ENCODE peak calls at places on chromosomes 5 and 9, in ten cellular contexts. X is spleen, N is tibial artery, O is prostate gland, T is BE2C, K is A549, V is right cardiac atrium, B is heart left ventricle, J is HAP-1, P is right lobe of liver. A is an unnamed sample.
A peak's percentile ranks its signal among the peaks of the same experiment; 100 is the strongest.

GRCh38 chr9:19431361-19432171 is 22.8 kb downstream of the ACER2 start:
- DNase-seq in X (no peak), N (peak; percentile 95), O (no peak), T (no peak), K (no peak), V (peak; percentile 84), B (peak; percentile 45), J (no peak), P (peak; percentile 59), A (no peak)

GRCh38 chr5:10111575-10111974 is 138.1 kb downstream of the ATPSCKMT start:
- DNase-seq in X (no peak), N (no peak), O (no peak), T (peak; percentile 61), K (no peak), V (no peak), B (no peak), J (peak; percentile 61), P (no peak), A (peak; percentile 28)

GRCh38 chr9:93132946-93133640 is 958 bp downstream of the NINJ1 start:
- DNase-seq in X (peak; percentile 86), N (peak; percentile 86), O (peak; percentile 58), T (no peak), K (peak; percentile 42), V (no peak), B (no peak), J (peak; percentile 36), P (peak; percentile 55), A (no peak)

GRCh38 chr5:28580616-28581015 is 1542.2 kb upstream of the CDH9 start:
- DNase-seq in X (no peak), N (no peak), O (no peak), T (no peak), K (no peak), V (no peak), B (no peak), J (peak; percentile 10), P (no peak), A (no peak)

GRCh38 chr9:104905931-104906330 is 22.0 kb downstream of the ABCA1 start:
- DNase-seq in X (no peak), N (no peak), O (no peak), T (no peak), K (no peak), V (no peak), B (no peak), J (no peak), P (no peak), A (no peak)

GRCh38 chr9:34591091-34591910 is 1.8 kb upstream of the CNTFR start:
- DNase-seq in X (peak; percentile 95), N (peak; percentile 91), O (peak; percentile 84), T (peak; percentile 90), K (peak; percentile 91), V (peak; percentile 88), B (peak; percentile 86), J (peak; percentile 92), P (peak; percentile 89), A (peak; percentile 74)

GRCh38 chr5:95654196-95654595 is 7.6 kb downstream of the RFESD start:
- DNase-seq in X (no peak), N (no peak), O (no peak), T (no peak), K (no peak), V (no peak), B (no peak), J (no peak), P (no peak), A (no peak)

GRCh38 chr9:134944351-134944802 is 26.7 kb upstream of the FCN1 start:
- DNase-seq in X (peak; percentile 55), N (no peak), O (no peak), T (peak; percentile 52), K (no peak), V (peak; percentile 54), B (peak; percentile 52), J (no peak), P (no peak), A (peak; percentile 80)

GRCh38 chr5:96093890-96094381 is 132.3 kb upstream of the ELL2 start:
- DNase-seq in X (no peak), N (no peak), O (no peak), T (no peak), K (peak; percentile 41), V (no peak), B (no peak), J (no peak), P (no peak), A (no peak)

GRCh38 chr9:22037954-22038690 is 29.0 kb upstream of the CDKN2B start:
- DNase-seq in X (no peak), N (no peak), O (no peak), T (no peak), K (no peak), V (no peak), B (no peak), J (no peak), P (no peak), A (no peak)

GRCh38 chr9:113056191-113057106 is at the start of gene ZFP37:
- DNase-seq in X (peak; percentile 93), N (peak; percentile 96), O (peak; percentile 89), T (peak; percentile 89), K (peak; percentile 93), V (peak; percentile 96), B (peak; percentile 96), J (no peak), P (peak; percentile 81), A (peak; percentile 93)

DNA sequence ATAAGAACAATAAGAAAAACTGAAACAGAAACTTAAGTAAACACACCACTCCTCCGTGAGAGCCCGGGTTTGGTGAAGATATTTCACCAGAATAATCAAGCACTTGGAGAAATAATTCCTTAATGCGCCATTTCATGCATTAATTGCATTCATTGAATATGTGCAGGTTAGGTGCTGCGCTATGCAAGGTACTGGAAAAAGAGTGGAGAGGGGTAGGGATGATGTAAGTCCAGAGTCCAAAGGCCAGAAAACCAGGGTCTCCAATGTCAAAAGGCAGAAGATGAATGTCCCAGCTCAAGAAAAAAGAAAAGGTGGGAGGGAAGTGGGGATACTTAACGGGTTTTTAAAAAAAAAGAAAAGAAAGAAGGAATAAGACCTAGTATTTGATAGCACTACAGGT is 669 bp upstream of the ZFP37 start:
- DNase-seq in X (no peak), N (no peak), O (no peak), T (no peak), K (peak; percentile 5), V (no peak), B (no peak), J (no peak), P (no peak), A (no peak)
- H3K9me3 ChIP-seq in X (peaks cover 59% of the 10 kb centered on the region), N (peaks cover 5% of the 10 kb centered on the region), O (no peaks in the 10 kb centered on the region), T (peaks cover 7% of the 10 kb centered on the region), K (peaks cover 55% of the 10 kb centered on the region), V (peaks cover 16% of the 10 kb centered on the region), B (peaks cover 34% of the 10 kb centered on the region), J (no peaks in the 10 kb centered on the region), P (no peaks in the 10 kb centered on the region), A (peaks cover 37% of the 10 kb centered on the region)

GRCh38 chr9:2319421-2319820 is 302.2 kb upstream of the VLDLR start:
- DNase-seq in X (no peak), N (no peak), O (no peak), T (no peak), K (no peak), V (no peak), B (no peak), J (no peak), P (no peak), A (no peak)

GRCh38 chr9:2317591-2317990 is 302.4 kb downstream of the SMARCA2 start:
- DNase-seq in X (no peak), N (no peak), O (no peak), T (no peak), K (no peak), V (no peak), B (no peak), J (no peak), P (no peak), A (no peak)

GRCh38 chr9:2311920-2312319 is 296.8 kb downstream of the SMARCA2 start:
- DNase-seq in X (no peak), N (no peak), O (no peak), T (no peak), K (no peak), V (no peak), B (no peak), J (no peak), P (no peak), A (no peak)

DNA sequence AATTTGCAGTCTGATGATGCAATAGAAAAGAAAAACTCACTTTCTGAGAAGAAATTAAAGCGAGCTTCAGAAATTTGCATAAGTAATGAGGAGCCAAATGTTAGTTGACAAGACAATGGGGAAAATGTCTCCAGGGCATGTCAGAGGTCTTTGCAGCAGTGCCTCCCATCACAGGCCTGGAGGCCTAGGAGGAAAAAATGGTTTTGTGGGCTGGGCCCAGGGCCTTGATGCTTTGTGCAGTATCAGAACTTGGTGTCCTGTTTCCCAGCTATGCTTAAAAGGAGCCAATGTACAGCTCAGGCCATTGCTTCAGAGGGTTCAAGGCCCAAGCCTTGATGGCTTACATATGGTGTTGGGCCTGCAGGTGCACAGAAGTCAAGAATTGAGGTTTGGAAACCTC is 298.4 kb downstream of the SMARCA2 start:
- DNase-seq in X (no peak), N (no peak), O (no peak), T (no peak), K (no peak), V (no peak), B (no peak), J (no peak), P (no peak), A (no peak)
- H3K9me3 ChIP-seq in X (peaks cover 53% of the 10 kb centered on the region), N (no peaks in the 10 kb centered on the region), O (no peaks in the 10 kb centered on the region), T (no peaks in the 10 kb centered on the region), K (peaks cover 53% of the 10 kb centered on the region), V (no peaks in the 10 kb centered on the region), B (peaks cover 24% of the 10 kb centered on the region), J (peaks cover 15% of the 10 kb centered on the region), P (peaks cover 6% of the 10 kb centered on the region), A (peaks cover 15% of the 10 kb centered on the region)

GRCh38 chr5:52963636-52964035 is 25.5 kb upstream of the ITGA2 start:
- DNase-seq in X (no peak), N (no peak), O (no peak), T (no peak), K (no peak), V (no peak), B (no peak), J (no peak), P (no peak), A (no peak)

GRCh38 chr5:52961238-52961637 is 27.9 kb upstream of the ITGA2 start:
- DNase-seq in X (no peak), N (no peak), O (peak; percentile 45), T (peak; percentile 23), K (no peak), V (no peak), B (no peak), J (no peak), P (no peak), A (peak; percentile 32)

DNA sequence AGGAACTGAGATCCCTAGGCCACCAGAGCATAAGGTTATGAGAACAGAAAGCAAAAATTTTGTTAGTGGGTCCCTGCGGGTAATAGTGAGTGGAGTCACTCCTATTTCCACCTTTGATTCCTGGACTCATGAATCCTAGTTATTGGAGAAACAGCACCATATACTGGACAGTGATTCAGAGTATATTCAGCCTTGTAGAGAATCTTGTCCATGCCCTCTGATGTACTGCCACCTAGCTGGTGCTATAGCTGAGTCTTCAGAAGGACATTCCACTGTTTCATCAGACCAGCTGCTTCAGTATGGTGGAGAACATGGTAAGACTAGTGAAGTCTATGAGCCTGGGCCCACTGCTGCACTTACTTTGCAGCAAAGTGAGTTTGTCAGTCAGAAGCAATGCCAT is 25.0 kb upstream of the ITGA2 start:
- DNase-seq in X (no peak), N (no peak), O (no peak), T (no peak), K (no peak), V (no peak), B (no peak), J (no peak), P (no peak), A (no peak)
- H3K9me3 ChIP-seq in X (no peaks in the 10 kb centered on the region), N (no peaks in the 10 kb centered on the region), O (no peaks in the 10 kb centered on the region), T (no peaks in the 10 kb centered on the region), K (no peaks in the 10 kb centered on the region), V (no peaks in the 10 kb centered on the region), B (no peaks in the 10 kb centered on the region), J (no peaks in the 10 kb centered on the region), P (no peaks in the 10 kb centered on the region), A (no peaks in the 10 kb centered on the region)

GRCh38 chr5:158277276-158277675 is 418.3 kb upstream of the CLINT1 start:
- DNase-seq in X (no peak), N (no peak), O (no peak), T (no peak), K (no peak), V (no peak), B (no peak), J (no peak), P (no peak), A (no peak)
- H3K9me3 ChIP-seq in X (no peaks in the 10 kb centered on the region), N (no peaks in the 10 kb centered on the region), O (no peaks in the 10 kb centered on the region), T (no peaks in the 10 kb centered on the region), K (no peaks in the 10 kb centered on the region), V (no peaks in the 10 kb centered on the region), B (no peaks in the 10 kb centered on the region), J (no peaks in the 10 kb centered on the region), P (no peaks in the 10 kb centered on the region), A (no peaks in the 10 kb centered on the region)